ENCODE peak calls at places on chromosomes 11 and 22, in six cellular contexts. Y, V, P, M, F and K are unnamed samples.

GRCh38 chr11:115469361-115469760 is 34.9 kb downstream of the CADM1 start:
- DNase-seq in F (no peak), Y (no peak), V (no peak), M (no peak), P (no peak), K (no peak)

GRCh38 chr11:96311120-96311568 is 31.9 kb downstream of the MAML2 start:
- DNase-seq in F (no peak), M (no peak), V (peak), P (no peak), Y (no peak), K (peak)

GRCh38 chr11:17875908-17876307 is 136.9 kb downstream of the SERGEF start:
- DNase-seq in P (no peak), Y (no peak), F (no peak), V (no peak), M (no peak), K (no peak)

GRCh38 chr22:42878561-42879305 is 21.7 kb upstream of the ARFGAP3 start:
- DNase-seq in M (no peak), P (no peak), V (no peak), F (no peak), Y (no peak), K (no peak)

GRCh38 chr11:44387825-44388224 is 77.9 kb upstream of the ALX4 start:
- DNase-seq in M (no peak), P (no peak), Y (no peak), V (no peak), F (no peak), K (no peak)

GRCh38 chr11:86902345-86902744 is 52.9 kb downstream of the FZD4 start:
- DNase-seq in V (no peak), P (no peak), Y (no peak), F (no peak), M (no peak), K (no peak)

GRCh38 chr11:74639533-74639932 is 47.2 kb downstream of the POLD3 start:
- DNase-seq in M (no peak), Y (no peak), F (no peak), P (no peak), V (no peak), K (no peak)

GRCh38 chr11:15035283-15035682 is 38.1 kb upstream of the CALCB start:
- DNase-seq in M (no peak), Y (no peak), F (peak), P (no peak), V (no peak), K (no peak)

GRCh38 chr22:39290724-39291161 is 28.7 kb downstream of the RPL3 start:
- DNase-seq in M (no peak), P (no peak), V (peak), F (no peak), Y (no peak), K (no peak)

GRCh38 chr11:120208777-120209176 is 2.1 kb upstream of the OAF start:
- DNase-seq in M (no peak), V (peak), Y (no peak), F (no peak), P (no peak), K (no peak)

GRCh38 chr11:27700351-27701261 is at the start of gene BDNF:
- DNase-seq in V (no peak), Y (no peak), P (no peak), M (no peak), F (peak), K (no peak)

GRCh38 chr11:77407613-77408012 is 66.3 kb downstream of the PAK1 start:
- DNase-seq in F (no peak), M (no peak), P (no peak), V (peak), Y (no peak), K (peak)

GRCh38 chr11:279966-280761 is 2.0 kb downstream of the NLRP6 start:
- DNase-seq in Y (peak), V (no peak), F (peak), M (no peak), P (no peak), K (no peak)

GRCh38 chr11:78076733-78077403 is 2.8 kb downstream of the NDUFC2 start:
- DNase-seq in V (no peak), M (no peak), F (no peak), Y (no peak), P (no peak), K (no peak)

GRCh38 chr11:292211-293121 is 3.5 kb downstream of the PGGHG start:
- DNase-seq in Y (no peak), P (no peak), V (no peak), M (no peak), F (no peak), K (no peak)

GRCh38 chr11:117618956-117619355 is 178.1 kb downstream of the DSCAML1 start:
- DNase-seq in P (no peak), V (no peak), M (no peak), Y (no peak), F (no peak), K (no peak)

GRCh38 chr22:19878461-19879247 is 24.0 kb upstream of the GNB1L start:
- DNase-seq in Y (no peak), F (peak), M (no peak), V (no peak), P (no peak), K (no peak)

GRCh38 chr22:25360411-25360810 is 141.0 kb downstream of the CRYBB2 start:
- DNase-seq in F (no peak), Y (no peak), P (no peak), M (no peak), V (no peak), K (no peak)

GRCh38 chr11:134358165-134358852 is 26.5 kb downstream of the GLB1L2 start:
- DNase-seq in M (no peak), P (no peak), V (no peak), F (no peak), Y (no peak), K (no peak)

GRCh38 chr11:26583550-26583949 is 11.5 kb upstream of the MUC15 start:
- DNase-seq in Y (no peak), P (no peak), V (peak), M (no peak), F (no peak), K (no peak)

GRCh38 chr22:19524170-19525115 is at the start of gene CLDN5:
- DNase-seq in F (peak), V (no peak), Y (no peak), M (peak), P (no peak), K (no peak)

GRCh38 chr11:36738292-36738861 is 140.3 kb upstream of the RAG2 start:
- DNase-seq in P (no peak), M (no peak), F (no peak), V (no peak), Y (no peak), K (no peak)